ENCODE peak calls at places on chromosome 9, in eight cellular contexts. One of them, this sample, is unnamed.

GRCh38 chr9:37667706-37668672 is 17.2 kb downstream of the FRMPD1 start:
- DNase-seq in GM12891: no peak
- DNase-seq in stimulated activated CD8-positive, alpha-beta memory T cell treated with anti-CD3 and anti-CD28 coated beads, Interleukin-7, amount 100 ng/mL, for 24 hours: no peak
- DNase-seq in activated B cell treated with CpG ODN at 0.5 μM for 24 hours: no peak
- DNase-seq in neural crest cell: no peak
- DNase-seq in C1 segment of cervical spinal cord: no peak
- DNase-seq in activated gamma-delta T cell: no peak
- DNase-seq in MCF 10A: no peak
- DNase-seq in this sample: no peak

GRCh38 chr9:123105490-123105889 is 72.0 kb downstream of the GPR21 start:
- DNase-seq in GM12891: no peak
- DNase-seq in stimulated activated CD8-positive, alpha-beta memory T cell treated with anti-CD3 and anti-CD28 coated beads, Interleukin-7, amount 100 ng/mL, for 24 hours: no peak
- DNase-seq in activated B cell treated with CpG ODN at 0.5 μM for 24 hours: no peak
- DNase-seq in neural crest cell: no peak
- DNase-seq in C1 segment of cervical spinal cord: no peak
- DNase-seq in activated gamma-delta T cell: no peak
- DNase-seq in MCF 10A: no peak
- DNase-seq in this sample: no peak

GRCh38 chr9:134492721-134493470 is 148.7 kb upstream of the COL5A1 start:
- DNase-seq in GM12891: no peak
- DNase-seq in stimulated activated CD8-positive, alpha-beta memory T cell treated with anti-CD3 and anti-CD28 coated beads, Interleukin-7, amount 100 ng/mL, for 24 hours: no peak
- DNase-seq in activated B cell treated with CpG ODN at 0.5 μM for 24 hours: peak; percentile 9
- DNase-seq in neural crest cell: no peak
- DNase-seq in C1 segment of cervical spinal cord: no peak
- DNase-seq in activated gamma-delta T cell: no peak
- DNase-seq in MCF 10A: no peak
- DNase-seq in this sample: no peak

GRCh38 chr9:38687389-38687842 is 32.5 kb downstream of the FAM240B start:
- DNase-seq in GM12891: peak; percentile 32
- DNase-seq in stimulated activated CD8-positive, alpha-beta memory T cell treated with anti-CD3 and anti-CD28 coated beads, Interleukin-7, amount 100 ng/mL, for 24 hours: no peak
- DNase-seq in activated B cell treated with CpG ODN at 0.5 μM for 24 hours: no peak
- DNase-seq in neural crest cell: peak; percentile 18
- DNase-seq in C1 segment of cervical spinal cord: peak; percentile 55
- DNase-seq in activated gamma-delta T cell: no peak
- DNase-seq in MCF 10A: peak; percentile 69
- DNase-seq in this sample: no peak

GRCh38 chr9:83384214-83384613 is 154.0 kb downstream of the FRMD3 start:
- DNase-seq in GM12891: no peak
- DNase-seq in stimulated activated CD8-positive, alpha-beta memory T cell treated with anti-CD3 and anti-CD28 coated beads, Interleukin-7, amount 100 ng/mL, for 24 hours: no peak
- DNase-seq in activated B cell treated with CpG ODN at 0.5 μM for 24 hours: no peak
- DNase-seq in neural crest cell: no peak
- DNase-seq in C1 segment of cervical spinal cord: no peak
- DNase-seq in activated gamma-delta T cell: no peak
- DNase-seq in MCF 10A: no peak
- DNase-seq in this sample: no peak

GRCh38 chr9:79053613-79054012 is 518.2 kb upstream of the TLE4 start:
- DNase-seq in GM12891: no peak
- DNase-seq in stimulated activated CD8-positive, alpha-beta memory T cell treated with anti-CD3 and anti-CD28 coated beads, Interleukin-7, amount 100 ng/mL, for 24 hours: no peak
- DNase-seq in activated B cell treated with CpG ODN at 0.5 μM for 24 hours: no peak
- DNase-seq in neural crest cell: no peak
- DNase-seq in C1 segment of cervical spinal cord: no peak
- DNase-seq in activated gamma-delta T cell: no peak
- DNase-seq in MCF 10A: no peak
- DNase-seq in this sample: no peak

GRCh38 chr9:14466429-14466818 is 152.5 kb upstream of the NFIB start:
- DNase-seq in GM12891: no peak
- DNase-seq in stimulated activated CD8-positive, alpha-beta memory T cell treated with anti-CD3 and anti-CD28 coated beads, Interleukin-7, amount 100 ng/mL, for 24 hours: no peak
- DNase-seq in activated B cell treated with CpG ODN at 0.5 μM for 24 hours: no peak
- DNase-seq in neural crest cell: no peak
- DNase-seq in C1 segment of cervical spinal cord: no peak
- DNase-seq in activated gamma-delta T cell: no peak
- DNase-seq in MCF 10A: no peak
- DNase-seq in this sample: no peak

GRCh38 chr9:35792044-35792813 is 838 bp downstream of the NPR2 start:
- DNase-seq in GM12891: no peak
- DNase-seq in stimulated activated CD8-positive, alpha-beta memory T cell treated with anti-CD3 and anti-CD28 coated beads, Interleukin-7, amount 100 ng/mL, for 24 hours: no peak
- DNase-seq in activated B cell treated with CpG ODN at 0.5 μM for 24 hours: no peak
- DNase-seq in neural crest cell: no peak
- DNase-seq in C1 segment of cervical spinal cord: no peak
- DNase-seq in activated gamma-delta T cell: no peak
- DNase-seq in MCF 10A: no peak
- DNase-seq in this sample: no peak

GRCh38 chr9:69136781-69137180 is 37.3 kb upstream of the TJP2 start:
- DNase-seq in GM12891: no peak
- DNase-seq in stimulated activated CD8-positive, alpha-beta memory T cell treated with anti-CD3 and anti-CD28 coated beads, Interleukin-7, amount 100 ng/mL, for 24 hours: no peak
- DNase-seq in activated B cell treated with CpG ODN at 0.5 μM for 24 hours: no peak
- DNase-seq in neural crest cell: no peak
- DNase-seq in C1 segment of cervical spinal cord: no peak
- DNase-seq in activated gamma-delta T cell: no peak
- DNase-seq in MCF 10A: no peak
- DNase-seq in this sample: no peak

GRCh38 chr9:2355594-2355993 is 266.0 kb upstream of the VLDLR start:
- DNase-seq in GM12891: no peak
- DNase-seq in stimulated activated CD8-positive, alpha-beta memory T cell treated with anti-CD3 and anti-CD28 coated beads, Interleukin-7, amount 100 ng/mL, for 24 hours: no peak
- DNase-seq in activated B cell treated with CpG ODN at 0.5 μM for 24 hours: no peak
- DNase-seq in neural crest cell: no peak
- DNase-seq in C1 segment of cervical spinal cord: no peak
- DNase-seq in activated gamma-delta T cell: no peak
- DNase-seq in MCF 10A: no peak
- DNase-seq in this sample: no peak

GRCh38 chr9:18457498-18457897 is 16.5 kb upstream of the ADAMTSL1 start:
- DNase-seq in GM12891: no peak
- DNase-seq in stimulated activated CD8-positive, alpha-beta memory T cell treated with anti-CD3 and anti-CD28 coated beads, Interleukin-7, amount 100 ng/mL, for 24 hours: no peak
- DNase-seq in activated B cell treated with CpG ODN at 0.5 μM for 24 hours: no peak
- DNase-seq in neural crest cell: no peak
- DNase-seq in C1 segment of cervical spinal cord: no peak
- DNase-seq in activated gamma-delta T cell: no peak
- DNase-seq in MCF 10A: peak; percentile 41
- DNase-seq in this sample: no peak

GRCh38 chr9:5485365-5486085 is 24.8 kb upstream of the PDCD1LG2 start:
- DNase-seq in GM12891: no peak
- DNase-seq in stimulated activated CD8-positive, alpha-beta memory T cell treated with anti-CD3 and anti-CD28 coated beads, Interleukin-7, amount 100 ng/mL, for 24 hours: no peak
- DNase-seq in activated B cell treated with CpG ODN at 0.5 μM for 24 hours: no peak
- DNase-seq in neural crest cell: no peak
- DNase-seq in C1 segment of cervical spinal cord: no peak
- DNase-seq in activated gamma-delta T cell: no peak
- DNase-seq in MCF 10A: no peak
- DNase-seq in this sample: no peak

GRCh38 chr9:136361757-136362449 is 1.6 kb downstream of the DNLZ start:
- DNase-seq in GM12891: no peak
- DNase-seq in stimulated activated CD8-positive, alpha-beta memory T cell treated with anti-CD3 and anti-CD28 coated beads, Interleukin-7, amount 100 ng/mL, for 24 hours: no peak
- DNase-seq in activated B cell treated with CpG ODN at 0.5 μM for 24 hours: no peak
- DNase-seq in neural crest cell: no peak
- DNase-seq in C1 segment of cervical spinal cord: no peak
- DNase-seq in activated gamma-delta T cell: no peak
- DNase-seq in MCF 10A: no peak
- DNase-seq in this sample: no peak

GRCh38 chr9:81993656-81994055 is 5.1 kb downstream of the SPATA31D1 start:
- DNase-seq in GM12891: no peak
- DNase-seq in stimulated activated CD8-positive, alpha-beta memory T cell treated with anti-CD3 and anti-CD28 coated beads, Interleukin-7, amount 100 ng/mL, for 24 hours: no peak
- DNase-seq in activated B cell treated with CpG ODN at 0.5 μM for 24 hours: no peak
- DNase-seq in neural crest cell: no peak
- DNase-seq in C1 segment of cervical spinal cord: no peak
- DNase-seq in activated gamma-delta T cell: no peak
- DNase-seq in MCF 10A: no peak
- DNase-seq in this sample: no peak

GRCh38 chr9:16960084-16960483 is 89.6 kb upstream of the BNC2 start:
- DNase-seq in GM12891: no peak
- DNase-seq in stimulated activated CD8-positive, alpha-beta memory T cell treated with anti-CD3 and anti-CD28 coated beads, Interleukin-7, amount 100 ng/mL, for 24 hours: no peak
- DNase-seq in activated B cell treated with CpG ODN at 0.5 μM for 24 hours: no peak
- DNase-seq in neural crest cell: no peak
- DNase-seq in C1 segment of cervical spinal cord: no peak
- DNase-seq in activated gamma-delta T cell: no peak
- DNase-seq in MCF 10A: peak; percentile 49
- DNase-seq in this sample: no peak

GRCh38 chr9:130345009-130345992 is 79.7 kb downstream of the HMCN2 start:
- DNase-seq in GM12891: no peak
- DNase-seq in stimulated activated CD8-positive, alpha-beta memory T cell treated with anti-CD3 and anti-CD28 coated beads, Interleukin-7, amount 100 ng/mL, for 24 hours: no peak
- DNase-seq in activated B cell treated with CpG ODN at 0.5 μM for 24 hours: no peak
- DNase-seq in neural crest cell: no peak
- DNase-seq in C1 segment of cervical spinal cord: no peak
- DNase-seq in activated gamma-delta T cell: no peak
- DNase-seq in MCF 10A: no peak
- DNase-seq in this sample: no peak

GRCh38 chr9:92759446-92759845 is 5.2 kb downstream of the BICD2 start:
- DNase-seq in GM12891: no peak
- DNase-seq in stimulated activated CD8-positive, alpha-beta memory T cell treated with anti-CD3 and anti-CD28 coated beads, Interleukin-7, amount 100 ng/mL, for 24 hours: no peak
- DNase-seq in activated B cell treated with CpG ODN at 0.5 μM for 24 hours: no peak
- DNase-seq in neural crest cell: no peak
- DNase-seq in C1 segment of cervical spinal cord: no peak
- DNase-seq in activated gamma-delta T cell: no peak
- DNase-seq in MCF 10A: no peak
- DNase-seq in this sample: no peak

GRCh38 chr9:130240410-130241197 is 25.0 kb upstream of the HMCN2 start:
- DNase-seq in GM12891: no peak
- DNase-seq in stimulated activated CD8-positive, alpha-beta memory T cell treated with anti-CD3 and anti-CD28 coated beads, Interleukin-7, amount 100 ng/mL, for 24 hours: no peak
- DNase-seq in activated B cell treated with CpG ODN at 0.5 μM for 24 hours: no peak
- DNase-seq in neural crest cell: peak; percentile 33
- DNase-seq in C1 segment of cervical spinal cord: peak; percentile 34
- DNase-seq in activated gamma-delta T cell: no peak
- DNase-seq in MCF 10A: peak; percentile 76
- DNase-seq in this sample: no peak

GRCh38 chr9:805151-805550 is 36.3 kb upstream of the DMRT1 start:
- DNase-seq in GM12891: no peak
- DNase-seq in stimulated activated CD8-positive, alpha-beta memory T cell treated with anti-CD3 and anti-CD28 coated beads, Interleukin-7, amount 100 ng/mL, for 24 hours: no peak
- DNase-seq in activated B cell treated with CpG ODN at 0.5 μM for 24 hours: no peak
- DNase-seq in neural crest cell: no peak
- DNase-seq in C1 segment of cervical spinal cord: no peak
- DNase-seq in activated gamma-delta T cell: no peak
- DNase-seq in MCF 10A: no peak
- DNase-seq in this sample: no peak

GRCh38 chr9:12684923-12685468 is 8.2 kb upstream of the TYRP1 start:
- DNase-seq in GM12891: no peak
- DNase-seq in stimulated activated CD8-positive, alpha-beta memory T cell treated with anti-CD3 and anti-CD28 coated beads, Interleukin-7, amount 100 ng/mL, for 24 hours: no peak
- DNase-seq in activated B cell treated with CpG ODN at 0.5 μM for 24 hours: no peak
- DNase-seq in neural crest cell: no peak
- DNase-seq in C1 segment of cervical spinal cord: no peak
- DNase-seq in activated gamma-delta T cell: no peak
- DNase-seq in MCF 10A: no peak
- DNase-seq in this sample: no peak

GRCh38 chr9:14071484-14071883 is 242.5 kb downstream of the NFIB start:
- DNase-seq in GM12891: no peak
- DNase-seq in stimulated activated CD8-positive, alpha-beta memory T cell treated with anti-CD3 and anti-CD28 coated beads, Interleukin-7, amount 100 ng/mL, for 24 hours: no peak
- DNase-seq in activated B cell treated with CpG ODN at 0.5 μM for 24 hours: no peak
- DNase-seq in neural crest cell: no peak
- DNase-seq in C1 segment of cervical spinal cord: no peak
- DNase-seq in activated gamma-delta T cell: no peak
- DNase-seq in MCF 10A: no peak
- DNase-seq in this sample: no peak

GRCh38 chr9:114899461-114899860 is 30.9 kb downstream of the TNFSF8 start:
- DNase-seq in GM12891: no peak
- DNase-seq in stimulated activated CD8-positive, alpha-beta memory T cell treated with anti-CD3 and anti-CD28 coated beads, Interleukin-7, amount 100 ng/mL, for 24 hours: no peak
- DNase-seq in activated B cell treated with CpG ODN at 0.5 μM for 24 hours: no peak
- DNase-seq in neural crest cell: no peak
- DNase-seq in C1 segment of cervical spinal cord: no peak
- DNase-seq in activated gamma-delta T cell: no peak
- DNase-seq in MCF 10A: no peak
- DNase-seq in this sample: no peak

GRCh38 chr9:22244141-22245011 is 202.2 kb upstream of the DMRTA1 start:
- DNase-seq in GM12891: no peak
- DNase-seq in stimulated activated CD8-positive, alpha-beta memory T cell treated with anti-CD3 and anti-CD28 coated beads, Interleukin-7, amount 100 ng/mL, for 24 hours: no peak
- DNase-seq in activated B cell treated with CpG ODN at 0.5 μM for 24 hours: no peak
- DNase-seq in neural crest cell: peak; percentile 19
- DNase-seq in C1 segment of cervical spinal cord: no peak
- DNase-seq in activated gamma-delta T cell: no peak
- DNase-seq in MCF 10A: peak; percentile 55
- DNase-seq in this sample: no peak

GRCh38 chr9:108103294-108103693 is 613.7 kb upstream of the KLF4 start:
- DNase-seq in GM12891: no peak
- DNase-seq in stimulated activated CD8-positive, alpha-beta memory T cell treated with anti-CD3 and anti-CD28 coated beads, Interleukin-7, amount 100 ng/mL, for 24 hours: no peak
- DNase-seq in activated B cell treated with CpG ODN at 0.5 μM for 24 hours: no peak
- DNase-seq in neural crest cell: no peak
- DNase-seq in C1 segment of cervical spinal cord: no peak
- DNase-seq in activated gamma-delta T cell: no peak
- DNase-seq in MCF 10A: no peak
- DNase-seq in this sample: no peak

GRCh38 chr9:114476891-114477469 is 28.3 kb downstream of the WHRN start:
- DNase-seq in GM12891: no peak
- DNase-seq in stimulated activated CD8-positive, alpha-beta memory T cell treated with anti-CD3 and anti-CD28 coated beads, Interleukin-7, amount 100 ng/mL, for 24 hours: no peak
- DNase-seq in activated B cell treated with CpG ODN at 0.5 μM for 24 hours: no peak
- DNase-seq in neural crest cell: no peak
- DNase-seq in C1 segment of cervical spinal cord: no peak
- DNase-seq in activated gamma-delta T cell: no peak
- DNase-seq in MCF 10A: no peak
- DNase-seq in this sample: no peak

GRCh38 chr9:5838884-5839571 is 6.1 kb upstream of the ERMP1 start:
- DNase-seq in GM12891: no peak
- DNase-seq in stimulated activated CD8-positive, alpha-beta memory T cell treated with anti-CD3 and anti-CD28 coated beads, Interleukin-7, amount 100 ng/mL, for 24 hours: no peak
- DNase-seq in activated B cell treated with CpG ODN at 0.5 μM for 24 hours: no peak
- DNase-seq in neural crest cell: no peak
- DNase-seq in C1 segment of cervical spinal cord: no peak
- DNase-seq in activated gamma-delta T cell: no peak
- DNase-seq in MCF 10A: peak; percentile 92
- DNase-seq in this sample: no peak

GRCh38 chr9:118586978-118587377 is 782.3 kb downstream of the BRINP1 start:
- DNase-seq in GM12891: no peak
- DNase-seq in stimulated activated CD8-positive, alpha-beta memory T cell treated with anti-CD3 and anti-CD28 coated beads, Interleukin-7, amount 100 ng/mL, for 24 hours: no peak
- DNase-seq in activated B cell treated with CpG ODN at 0.5 μM for 24 hours: no peak
- DNase-seq in neural crest cell: no peak
- DNase-seq in C1 segment of cervical spinal cord: no peak
- DNase-seq in activated gamma-delta T cell: no peak
- DNase-seq in MCF 10A: no peak
- DNase-seq in this sample: no peak

GRCh38 chr9:137788561-137789294 is 88.9 kb upstream of the CACNA1B start:
- DNase-seq in GM12891: no peak
- DNase-seq in stimulated activated CD8-positive, alpha-beta memory T cell treated with anti-CD3 and anti-CD28 coated beads, Interleukin-7, amount 100 ng/mL, for 24 hours: no peak
- DNase-seq in activated B cell treated with CpG ODN at 0.5 μM for 24 hours: no peak
- DNase-seq in neural crest cell: no peak
- DNase-seq in C1 segment of cervical spinal cord: no peak
- DNase-seq in activated gamma-delta T cell: no peak
- DNase-seq in MCF 10A: no peak
- DNase-seq in this sample: no peak

GRCh38 chr9:27865031-27865438 is 291.8 kb upstream of the C9orf72 start:
- DNase-seq in GM12891: no peak
- DNase-seq in stimulated activated CD8-positive, alpha-beta memory T cell treated with anti-CD3 and anti-CD28 coated beads, Interleukin-7, amount 100 ng/mL, for 24 hours: no peak
- DNase-seq in activated B cell treated with CpG ODN at 0.5 μM for 24 hours: no peak
- DNase-seq in neural crest cell: no peak
- DNase-seq in C1 segment of cervical spinal cord: no peak
- DNase-seq in activated gamma-delta T cell: no peak
- DNase-seq in MCF 10A: peak; percentile 77
- DNase-seq in this sample: no peak

GRCh38 chr9:81671880-81672280 is 17.5 kb downstream of the TLE1 start:
- DNase-seq in GM12891: no peak
- DNase-seq in stimulated activated CD8-positive, alpha-beta memory T cell treated with anti-CD3 and anti-CD28 coated beads, Interleukin-7, amount 100 ng/mL, for 24 hours: no peak
- DNase-seq in activated B cell treated with CpG ODN at 0.5 μM for 24 hours: no peak
- DNase-seq in neural crest cell: no peak
- DNase-seq in C1 segment of cervical spinal cord: peak; percentile 69
- DNase-seq in activated gamma-delta T cell: no peak
- DNase-seq in MCF 10A: no peak
- DNase-seq in this sample: no peak

GRCh38 chr9:3434594-3434993 is 91.2 kb downstream of the RFX3 start:
- DNase-seq in GM12891: no peak
- DNase-seq in stimulated activated CD8-positive, alpha-beta memory T cell treated with anti-CD3 and anti-CD28 coated beads, Interleukin-7, amount 100 ng/mL, for 24 hours: no peak
- DNase-seq in activated B cell treated with CpG ODN at 0.5 μM for 24 hours: no peak
- DNase-seq in neural crest cell: no peak
- DNase-seq in C1 segment of cervical spinal cord: no peak
- DNase-seq in activated gamma-delta T cell: no peak
- DNase-seq in MCF 10A: peak; percentile 91
- DNase-seq in this sample: no peak

GRCh38 chr9:134922932-134923240 is 5.2 kb upstream of the FCN1 start:
- DNase-seq in GM12891: no peak
- DNase-seq in stimulated activated CD8-positive, alpha-beta memory T cell treated with anti-CD3 and anti-CD28 coated beads, Interleukin-7, amount 100 ng/mL, for 24 hours: no peak
- DNase-seq in activated B cell treated with CpG ODN at 0.5 μM for 24 hours: no peak
- DNase-seq in neural crest cell: no peak
- DNase-seq in C1 segment of cervical spinal cord: no peak
- DNase-seq in activated gamma-delta T cell: no peak
- DNase-seq in MCF 10A: no peak
- DNase-seq in this sample: no peak

GRCh38 chr9:27338527-27338903 is 41.6 kb upstream of the EQTN start:
- DNase-seq in GM12891: no peak
- DNase-seq in stimulated activated CD8-positive, alpha-beta memory T cell treated with anti-CD3 and anti-CD28 coated beads, Interleukin-7, amount 100 ng/mL, for 24 hours: no peak
- DNase-seq in activated B cell treated with CpG ODN at 0.5 μM for 24 hours: no peak
- DNase-seq in neural crest cell: no peak
- DNase-seq in C1 segment of cervical spinal cord: peak; percentile 56
- DNase-seq in activated gamma-delta T cell: no peak
- DNase-seq in MCF 10A: no peak
- DNase-seq in this sample: no peak

GRCh38 chr9:130847306-130848217 is 12.5 kb downstream of the ABL1 start:
- DNase-seq in GM12891: no peak
- DNase-seq in stimulated activated CD8-positive, alpha-beta memory T cell treated with anti-CD3 and anti-CD28 coated beads, Interleukin-7, amount 100 ng/mL, for 24 hours: no peak
- DNase-seq in activated B cell treated with CpG ODN at 0.5 μM for 24 hours: no peak
- DNase-seq in neural crest cell: no peak
- DNase-seq in C1 segment of cervical spinal cord: no peak
- DNase-seq in activated gamma-delta T cell: no peak
- DNase-seq in MCF 10A: peak; percentile 98
- DNase-seq in this sample: no peak

This sample was measured in GM12864.